ENCODE peak calls at places on chromosomes 5 and 9, in nine cellular contexts. One of them, this sample, is unnamed.

GRCh38 chr5:35029333-35029732 is 18.4 kb downstream of the AGXT2 start:
- DNase-seq in lung: no peak
- DNase-seq in A549: no peak
- DNase-seq in AG09309: no peak
- DNase-seq in fibroblast of mammary gland: peak
- DNase-seq in adrenal gland: peak
- DNase-seq in PC-3: no peak
- DNase-seq in AG04450: no peak
- DNase-seq in astrocyte of the spinal cord: peak
- DNase-seq in this sample: peak

GRCh38 chr9:131423171-131423581 is 29.3 kb downstream of the PRRC2B start:
- DNase-seq in lung: peak
- DNase-seq in A549: peak
- DNase-seq in AG09309: no peak
- DNase-seq in fibroblast of mammary gland: peak
- DNase-seq in adrenal gland: peak
- DNase-seq in PC-3: peak
- DNase-seq in AG04450: peak
- DNase-seq in astrocyte of the spinal cord: peak
- DNase-seq in this sample: peak

GRCh38 chr5:13412040-13412595 is 532.4 kb downstream of the DNAH5 start:
- DNase-seq in lung: no peak
- DNase-seq in A549: no peak
- DNase-seq in AG09309: no peak
- DNase-seq in fibroblast of mammary gland: no peak
- DNase-seq in adrenal gland: no peak
- DNase-seq in PC-3: no peak
- DNase-seq in AG04450: no peak
- DNase-seq in astrocyte of the spinal cord: no peak
- DNase-seq in this sample: no peak

GRCh38 chr9:134689320-134690181 is 47.9 kb downstream of the COL5A1 start:
- DNase-seq in lung: peak
- DNase-seq in A549: peak
- DNase-seq in AG09309: no peak
- DNase-seq in fibroblast of mammary gland: peak
- DNase-seq in adrenal gland: peak
- DNase-seq in PC-3: peak
- DNase-seq in AG04450: peak
- DNase-seq in astrocyte of the spinal cord: peak
- DNase-seq in this sample: no peak

GRCh38 chr5:141870226-141870625 is 8.0 kb downstream of the PCDH1 start:
- DNase-seq in lung: no peak
- DNase-seq in A549: no peak
- DNase-seq in AG09309: no peak
- DNase-seq in fibroblast of mammary gland: no peak
- DNase-seq in adrenal gland: no peak
- DNase-seq in PC-3: no peak
- DNase-seq in AG04450: no peak
- DNase-seq in astrocyte of the spinal cord: no peak
- DNase-seq in this sample: no peak

GRCh38 chr5:91956738-91957137 is 573.6 kb upstream of the ARRDC3 start:
- DNase-seq in lung: no peak
- DNase-seq in A549: no peak
- DNase-seq in AG09309: no peak
- DNase-seq in fibroblast of mammary gland: no peak
- DNase-seq in adrenal gland: no peak
- DNase-seq in PC-3: no peak
- DNase-seq in AG04450: no peak
- DNase-seq in astrocyte of the spinal cord: no peak
- DNase-seq in this sample: no peak

GRCh38 chr9:89364664-89365531 is 46.6 kb downstream of the SECISBP2 start:
- DNase-seq in lung: no peak
- DNase-seq in A549: no peak
- DNase-seq in AG09309: no peak
- DNase-seq in fibroblast of mammary gland: no peak
- DNase-seq in adrenal gland: no peak
- DNase-seq in PC-3: no peak
- DNase-seq in AG04450: no peak
- DNase-seq in astrocyte of the spinal cord: no peak
- DNase-seq in this sample: no peak

GRCh38 chr5:124040799-124041198 is 528.8 kb downstream of the CSNK1G3 start:
- DNase-seq in lung: no peak
- DNase-seq in A549: no peak
- DNase-seq in AG09309: no peak
- DNase-seq in fibroblast of mammary gland: peak
- DNase-seq in adrenal gland: peak
- DNase-seq in PC-3: no peak
- DNase-seq in AG04450: no peak
- DNase-seq in astrocyte of the spinal cord: peak
- DNase-seq in this sample: peak

GRCh38 chr5:161547573-161548471 is 1.3 kb upstream of the GABRB2 start:
- DNase-seq in lung: no peak
- DNase-seq in A549: no peak
- DNase-seq in AG09309: no peak
- DNase-seq in fibroblast of mammary gland: no peak
- DNase-seq in adrenal gland: peak
- DNase-seq in PC-3: no peak
- DNase-seq in AG04450: no peak
- DNase-seq in astrocyte of the spinal cord: no peak
- DNase-seq in this sample: no peak

GRCh38 chr9:136372561-136373299 is 739 bp downstream of the CARD9 start:
- DNase-seq in lung: peak
- DNase-seq in A549: no peak
- DNase-seq in AG09309: no peak
- DNase-seq in fibroblast of mammary gland: peak
- DNase-seq in adrenal gland: peak
- DNase-seq in PC-3: peak
- DNase-seq in AG04450: peak
- DNase-seq in astrocyte of the spinal cord: peak
- DNase-seq in this sample: peak

GRCh38 chr5:179162351-179163235 is 102.4 kb downstream of the ZNF354C start:
- DNase-seq in lung: no peak
- DNase-seq in A549: no peak
- DNase-seq in AG09309: no peak
- DNase-seq in fibroblast of mammary gland: no peak
- DNase-seq in adrenal gland: no peak
- DNase-seq in PC-3: no peak
- DNase-seq in AG04450: no peak
- DNase-seq in astrocyte of the spinal cord: no peak
- DNase-seq in this sample: no peak

GRCh38 chr9:137715321-137715720 is 96.5 kb downstream of the EHMT1 start:
- DNase-seq in lung: no peak
- DNase-seq in A549: no peak
- DNase-seq in AG09309: no peak
- DNase-seq in fibroblast of mammary gland: no peak
- DNase-seq in adrenal gland: peak
- DNase-seq in PC-3: no peak
- DNase-seq in AG04450: no peak
- DNase-seq in astrocyte of the spinal cord: no peak
- DNase-seq in this sample: no peak

GRCh38 chr9:84519486-84519885 is 150.0 kb upstream of the NTRK2 start:
- DNase-seq in lung: no peak
- DNase-seq in A549: no peak
- DNase-seq in AG09309: no peak
- DNase-seq in fibroblast of mammary gland: no peak
- DNase-seq in adrenal gland: no peak
- DNase-seq in PC-3: no peak
- DNase-seq in AG04450: no peak
- DNase-seq in astrocyte of the spinal cord: no peak
- DNase-seq in this sample: no peak

GRCh38 chr9:100131875-100132430 is 32.9 kb downstream of the INVS start:
- DNase-seq in lung: no peak
- DNase-seq in A549: no peak
- DNase-seq in AG09309: no peak
- DNase-seq in fibroblast of mammary gland: no peak
- DNase-seq in adrenal gland: no peak
- DNase-seq in PC-3: peak
- DNase-seq in AG04450: no peak
- DNase-seq in astrocyte of the spinal cord: no peak
- DNase-seq in this sample: no peak

GRCh38 chr9:91221332-91221731 is 140.4 kb downstream of the AUH start:
- DNase-seq in lung: no peak
- DNase-seq in A549: no peak
- DNase-seq in AG09309: peak
- DNase-seq in fibroblast of mammary gland: peak
- DNase-seq in adrenal gland: no peak
- DNase-seq in PC-3: no peak
- DNase-seq in AG04450: peak
- DNase-seq in astrocyte of the spinal cord: peak
- DNase-seq in this sample: peak

GRCh38 chr9:85414399-85414798 is 327.4 kb downstream of the AGTPBP1 start:
- DNase-seq in lung: no peak
- DNase-seq in A549: no peak
- DNase-seq in AG09309: no peak
- DNase-seq in fibroblast of mammary gland: no peak
- DNase-seq in adrenal gland: no peak
- DNase-seq in PC-3: no peak
- DNase-seq in AG04450: no peak
- DNase-seq in astrocyte of the spinal cord: no peak
- DNase-seq in this sample: no peak

GRCh38 chr9:120655005-120655622 is 59.2 kb downstream of the MEGF9 start:
- DNase-seq in lung: no peak
- DNase-seq in A549: no peak
- DNase-seq in AG09309: no peak
- DNase-seq in fibroblast of mammary gland: peak
- DNase-seq in adrenal gland: no peak
- DNase-seq in PC-3: peak
- DNase-seq in AG04450: no peak
- DNase-seq in astrocyte of the spinal cord: peak
- DNase-seq in this sample: no peak

DNA sequence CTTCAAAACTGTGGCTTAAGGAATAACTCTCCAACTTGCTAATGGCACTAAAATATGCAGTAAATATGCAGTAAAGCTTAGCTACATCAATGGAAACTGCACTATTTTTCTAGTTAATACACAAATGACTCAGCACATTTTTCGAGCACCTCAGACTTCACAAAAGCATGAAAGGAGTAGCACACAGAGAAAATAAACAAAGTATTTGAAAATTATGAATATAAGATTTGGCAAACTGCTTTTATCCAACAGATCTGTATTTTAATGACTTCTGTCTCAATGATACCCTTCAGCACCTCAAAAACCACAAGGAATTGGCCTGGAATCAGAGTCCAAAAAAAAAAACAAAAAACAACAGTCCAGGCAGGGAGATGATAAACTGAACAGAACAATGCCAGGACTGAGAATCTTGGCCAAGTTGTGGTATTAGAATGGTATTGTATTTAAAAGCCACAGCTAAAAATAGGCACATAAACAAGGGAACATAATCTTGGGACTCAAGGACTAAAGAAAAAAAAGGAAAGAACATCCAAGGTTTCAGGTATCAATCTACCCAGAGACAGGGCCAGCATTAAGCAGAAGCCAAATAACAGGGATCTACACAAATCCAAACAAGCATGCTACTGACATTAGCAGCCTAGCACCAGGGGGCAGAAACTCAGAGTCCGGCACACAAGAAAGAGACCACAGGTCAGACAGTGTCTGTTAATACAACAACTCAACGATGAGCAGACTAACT is 21.4 kb downstream of the TMEM245 start:
- DNase-seq in lung: no peak
- DNase-seq in A549: no peak
- DNase-seq in AG09309: peak
- DNase-seq in fibroblast of mammary gland: peak
- DNase-seq in adrenal gland: peak
- DNase-seq in PC-3: peak
- DNase-seq in AG04450: no peak
- DNase-seq in astrocyte of the spinal cord: peak
- DNase-seq in this sample: peak
- H3K4me3 ChIP-seq in lung: no peak
- H3K4me3 ChIP-seq in A549: no peak
- H3K4me3 ChIP-seq in AG09309: no peak
- H3K4me3 ChIP-seq in fibroblast of mammary gland: no peak
- H3K4me3 ChIP-seq in adrenal gland: no peak
- H3K4me3 ChIP-seq in PC-3: no peak
- H3K4me3 ChIP-seq in AG04450: no peak
- H3K4me3 ChIP-seq in astrocyte of the spinal cord: no peak
- H3K4me3 ChIP-seq in this sample: no peak

GRCh38 chr5:67011422-67011821 is 185.2 kb downstream of the CD180 start:
- DNase-seq in lung: no peak
- DNase-seq in A549: no peak
- DNase-seq in AG09309: no peak
- DNase-seq in fibroblast of mammary gland: no peak
- DNase-seq in adrenal gland: peak
- DNase-seq in PC-3: no peak
- DNase-seq in AG04450: no peak
- DNase-seq in astrocyte of the spinal cord: no peak
- DNase-seq in this sample: no peak
- H3K4me3 ChIP-seq in lung: no peak
- H3K4me3 ChIP-seq in A549: no peak
- H3K4me3 ChIP-seq in AG09309: no peak
- H3K4me3 ChIP-seq in fibroblast of mammary gland: no peak
- H3K4me3 ChIP-seq in adrenal gland: no peak
- H3K4me3 ChIP-seq in PC-3: peak
- H3K4me3 ChIP-seq in AG04450: peak
- H3K4me3 ChIP-seq in astrocyte of the spinal cord: no peak
- H3K4me3 ChIP-seq in this sample: peak

DNA sequence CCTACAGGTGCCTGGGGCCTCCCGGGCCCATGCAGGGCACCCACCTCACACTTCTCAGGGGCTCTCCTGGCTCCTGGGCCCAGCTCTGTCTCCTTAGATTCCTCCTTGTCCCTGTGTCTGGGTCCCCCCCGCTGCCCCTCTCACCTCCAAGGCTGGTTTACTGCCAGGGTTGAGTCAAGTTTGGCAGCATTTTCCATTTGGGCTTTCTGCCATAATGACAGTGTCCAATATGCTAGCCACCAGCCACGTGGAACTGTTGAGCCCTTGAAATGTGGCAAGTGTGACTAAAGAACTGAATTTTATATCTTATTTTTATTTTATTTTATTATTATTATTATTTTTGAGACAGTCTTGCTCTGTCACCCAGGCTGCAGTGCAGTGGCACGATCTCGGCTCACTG is 1.9 kb downstream of the TTC16 start:
- DNase-seq in lung: no peak
- DNase-seq in A549: no peak
- DNase-seq in AG09309: no peak
- DNase-seq in fibroblast of mammary gland: no peak
- DNase-seq in adrenal gland: peak
- DNase-seq in PC-3: no peak
- DNase-seq in AG04450: no peak
- DNase-seq in astrocyte of the spinal cord: no peak
- DNase-seq in this sample: no peak
- H3K4me3 ChIP-seq in lung: no peak
- H3K4me3 ChIP-seq in A549: no peak
- H3K4me3 ChIP-seq in AG09309: no peak
- H3K4me3 ChIP-seq in fibroblast of mammary gland: no peak
- H3K4me3 ChIP-seq in adrenal gland: no peak
- H3K4me3 ChIP-seq in PC-3: no peak
- H3K4me3 ChIP-seq in AG04450: no peak
- H3K4me3 ChIP-seq in astrocyte of the spinal cord: no peak
- H3K4me3 ChIP-seq in this sample: no peak

DNA sequence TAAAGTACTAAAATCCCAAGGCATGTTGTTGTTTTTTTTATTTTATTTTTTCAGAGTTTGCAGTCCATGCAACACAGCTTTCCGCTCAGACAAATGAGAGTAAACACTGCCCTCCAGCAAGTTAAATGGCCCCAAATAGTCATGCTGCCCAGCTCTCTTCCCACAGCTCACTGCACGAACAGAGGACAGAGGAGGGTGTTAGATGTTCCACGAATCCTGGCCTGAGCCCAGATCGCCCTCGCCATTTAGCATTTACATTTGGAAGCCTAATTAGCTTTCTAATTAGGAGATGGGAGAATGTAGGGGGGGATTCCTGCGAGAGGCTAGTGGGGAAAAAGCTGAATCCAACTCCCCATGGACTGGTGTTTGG is 1.9 kb downstream of the NIM1K start:
- DNase-seq in lung: no peak
- DNase-seq in A549: no peak
- DNase-seq in AG09309: no peak
- DNase-seq in fibroblast of mammary gland: no peak
- DNase-seq in adrenal gland: no peak
- DNase-seq in PC-3: no peak
- DNase-seq in AG04450: no peak
- DNase-seq in astrocyte of the spinal cord: no peak
- DNase-seq in this sample: no peak
- H3K4me3 ChIP-seq in lung: no peak
- H3K4me3 ChIP-seq in A549: peak
- H3K4me3 ChIP-seq in AG09309: peak
- H3K4me3 ChIP-seq in fibroblast of mammary gland: peak
- H3K4me3 ChIP-seq in adrenal gland: no peak
- H3K4me3 ChIP-seq in PC-3: peak
- H3K4me3 ChIP-seq in AG04450: peak
- H3K4me3 ChIP-seq in astrocyte of the spinal cord: peak
- H3K4me3 ChIP-seq in this sample: peak

This sample was measured in skeletal muscle cell.